ENCODE peak calls at places on chromosomes 13 and 19, in five cellular contexts. T is SK-N-SH, V is tibial artery, R is uterus, F is substantia nigra. S is an unnamed sample.

GRCh38 chr19:35006342-35006998 is 6.3 kb downstream of the GRAMD1A start:
- DNase-seq in T (no peak), V (no peak), R (no peak), F (no peak), S (no peak)

GRCh38 chr13:67069117-67069767 is 160.9 kb downstream of the PCDH9 start:
- DNase-seq in T (no peak), V (no peak), R (no peak), F (no peak), S (no peak)

GRCh38 chr19:33622809-33623511 is 1.2 kb downstream of the CHST8 start:
- DNase-seq in T (peak), V (no peak), R (no peak), F (no peak), S (no peak)

GRCh38 chr19:23351806-23352205 is 43.5 kb downstream of the ZNF91 start:
- DNase-seq in T (no peak), V (no peak), R (no peak), F (no peak), S (no peak)

GRCh38 chr19:11286312-11286974 is 9.5 kb upstream of the TSPAN16 start:
- DNase-seq in T (no peak), V (peak), R (no peak), F (no peak), S (no peak)

GRCh38 chr13:97310809-97311436 is 88.8 kb downstream of the MBNL2 start:
- DNase-seq in T (peak), V (no peak), R (no peak), F (no peak), S (no peak)

GRCh38 chr13:55410398-55411330 is 1730.1 kb upstream of the PRR20A start:
- DNase-seq in T (no peak), V (no peak), R (no peak), F (no peak), S (no peak)

GRCh38 chr13:54637377-54637776 is 1608.8 kb downstream of the OLFM4 start:
- DNase-seq in T (no peak), V (no peak), R (no peak), F (no peak), S (no peak)

GRCh38 chr13:96473463-96474157 is 383.7 kb downstream of the HS6ST3 start:
- DNase-seq in T (no peak), V (no peak), R (no peak), F (no peak), S (peak)

GRCh38 chr13:73532582-73532981 is 473.8 kb downstream of the KLF5 start:
- DNase-seq in T (no peak), V (no peak), R (no peak), F (no peak), S (no peak)

GRCh38 chr19:2363419-2363818 is 3.4 kb downstream of the TMPRSS9 start:
- DNase-seq in T (peak), V (no peak), R (no peak), F (no peak), S (no peak)

GRCh38 chr19:11560404-11560988 is 1.5 kb upstream of the ELOF1 start:
- DNase-seq in T (peak), V (no peak), R (no peak), F (peak), S (no peak)

GRCh38 chr13:90999401-90999800 is 348.1 kb upstream of the MIR17HG start:
- DNase-seq in T (no peak), V (no peak), R (no peak), F (no peak), S (no peak)

GRCh38 chr13:40153516-40153915 is 498.1 kb downstream of the COG6 start:
- DNase-seq in T (no peak), V (peak), R (no peak), F (no peak), S (no peak)

GRCh38 chr13:30743319-30744055 is 8.1 kb downstream of the ALOX5AP start:
- DNase-seq in T (no peak), V (peak), R (peak), F (no peak), S (no peak)

GRCh38 chr13:26498524-26499208 is 58.8 kb upstream of the WASF3 start:
- DNase-seq in T (no peak), V (no peak), R (no peak), F (no peak), S (no peak)

GRCh38 chr19:55348317-55349034 is 6.0 kb downstream of the COX6B2 start:
- DNase-seq in T (no peak), V (no peak), R (no peak), F (no peak), S (no peak)

GRCh38 chr13:106591299-106591698 is 23.4 kb upstream of the ARGLU1 start:
- DNase-seq in T (no peak), V (no peak), R (no peak), F (no peak), S (no peak)

GRCh38 chr13:73849292-73849691 is 284.9 kb downstream of the KLF12 start:
- DNase-seq in T (no peak), V (no peak), R (no peak), F (no peak), S (no peak)

GRCh38 chr19:18735752-18736151 is 52.3 kb downstream of the CRTC1 start:
- DNase-seq in T (no peak), V (no peak), R (no peak), F (peak), S (no peak)

GRCh38 chr13:94272038-94272437 is 207.4 kb downstream of the DCT start:
- DNase-seq in T (no peak), V (no peak), R (no peak), F (no peak), S (no peak)

GRCh38 chr19:35556846-35557538 is 6.5 kb downstream of the ATP4A start:
- DNase-seq in T (no peak), V (no peak), R (no peak), F (no peak), S (no peak)

GRCh38 chr19:50835103-50835784 is 1.9 kb upstream of the KLK15 start:
- DNase-seq in T (peak), V (no peak), R (no peak), F (no peak), S (no peak)

GRCh38 chr13:24135674-24136300 is 24.7 kb upstream of the SPATA13 start:
- DNase-seq in T (no peak), V (no peak), R (no peak), F (no peak), S (no peak)

GRCh38 chr13:48320906-48321510 is 17.5 kb downstream of the RB1 start:
- DNase-seq in T (no peak), V (no peak), R (no peak), F (no peak), S (no peak)

GRCh38 chr19:18869781-18870530 is 26.0 kb downstream of the CERS1 start:
- DNase-seq in T (no peak), V (no peak), R (no peak), F (no peak), S (no peak)

GRCh38 chr19:48745208-48745995 is 1.3 kb downstream of the IZUMO1 start:
- DNase-seq in T (peak), V (peak), R (peak), F (peak), S (peak)

GRCh38 chr13:77036294-77036693 is 9.3 kb upstream of the FBXL3 start:
- DNase-seq in T (no peak), V (no peak), R (no peak), F (no peak), S (no peak)

GRCh38 chr13:39036212-39036611 is 1.7 kb downstream of the PROSER1 start:
- DNase-seq in T (no peak), V (no peak), R (no peak), F (no peak), S (no peak)

GRCh38 chr13:24116103-24116502 is 44.4 kb upstream of the SPATA13 start:
- DNase-seq in T (no peak), V (no peak), R (no peak), F (no peak), S (no peak)

GRCh38 chr13:94617389-94618000 is 15.8 kb downstream of the GPR180 start:
- DNase-seq in T (peak), V (no peak), R (no peak), F (no peak), S (no peak)

GRCh38 chr13:110232146-110232545 is 74.8 kb downstream of the COL4A1 start:
- DNase-seq in T (no peak), V (no peak), R (no peak), F (no peak), S (no peak)

DNA sequence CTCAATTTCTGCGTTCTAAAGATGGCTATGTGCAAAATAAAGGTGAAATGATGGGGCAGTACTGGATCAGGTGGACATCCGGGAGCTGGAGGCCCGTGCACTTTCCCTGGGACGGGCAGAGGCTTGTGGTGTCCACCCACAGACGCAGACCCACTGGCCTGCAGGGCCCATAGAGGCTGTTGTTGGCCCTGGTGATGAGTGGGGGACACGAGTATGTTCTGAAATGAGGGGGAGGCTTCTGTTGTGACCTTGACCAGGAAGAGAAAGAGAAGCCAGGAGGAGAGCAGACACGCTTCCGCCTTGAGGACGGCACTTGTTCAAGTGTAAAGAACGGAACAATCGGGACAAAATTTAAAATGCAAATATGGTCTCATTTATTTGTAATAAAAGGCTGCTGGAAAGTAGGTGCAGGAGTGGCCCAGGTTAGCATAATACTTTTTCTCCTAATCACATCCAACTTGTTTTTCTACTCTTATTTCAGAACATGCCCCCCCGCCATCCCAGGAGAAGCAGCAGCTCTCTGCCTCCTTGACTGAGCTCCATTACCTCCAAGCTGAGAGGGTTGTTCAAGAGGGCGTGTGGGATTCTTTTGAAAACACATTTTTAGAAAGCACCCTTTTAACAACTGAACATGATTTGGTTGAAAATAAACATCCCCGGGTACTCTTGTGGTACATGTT is 27.1 kb downstream of the ATP11A start:
- DNase-seq in T (no peak), V (no peak), R (no peak), F (no peak), S (no peak)
- H3K27ac ChIP-seq in T (no peak), V (no peak), R (no peak), F (no peak), S (no peak)

GRCh38 chr19:12939908-12940533 is 1.6 kb downstream of the CALR start:
- DNase-seq in T (no peak), V (no peak), R (no peak), F (no peak), S (no peak)

GRCh38 chr19:12940897-12941296 is 2.5 kb downstream of the CALR start:
- DNase-seq in T (no peak), V (no peak), R (no peak), F (no peak), S (no peak)

GRCh38 chr19:12938054-12938535 is 314 bp upstream of the CALR start:
- DNase-seq in T (peak), V (peak), R (peak), F (peak), S (peak)

GRCh38 chr19:12938536-12939291 is at the start of gene CALR:
- DNase-seq in T (no peak), V (no peak), R (no peak), F (no peak), S (no peak)

GRCh38 chr19:12939292-12939606 is 840 bp downstream of the CALR start:
- DNase-seq in T (no peak), V (no peak), R (no peak), F (no peak), S (no peak)
- H3K27ac ChIP-seq in T (peak), V (peak), R (peak), F (peak), S (peak)

GRCh38 chr19:4715529-4716221 is 8.0 kb downstream of the DPP9 start:
- DNase-seq in T (peak), V (peak), R (no peak), F (no peak), S (no peak)
- H3K27ac ChIP-seq in T (no peak), V (no peak), R (no peak), F (no peak), S (no peak)

DNA sequence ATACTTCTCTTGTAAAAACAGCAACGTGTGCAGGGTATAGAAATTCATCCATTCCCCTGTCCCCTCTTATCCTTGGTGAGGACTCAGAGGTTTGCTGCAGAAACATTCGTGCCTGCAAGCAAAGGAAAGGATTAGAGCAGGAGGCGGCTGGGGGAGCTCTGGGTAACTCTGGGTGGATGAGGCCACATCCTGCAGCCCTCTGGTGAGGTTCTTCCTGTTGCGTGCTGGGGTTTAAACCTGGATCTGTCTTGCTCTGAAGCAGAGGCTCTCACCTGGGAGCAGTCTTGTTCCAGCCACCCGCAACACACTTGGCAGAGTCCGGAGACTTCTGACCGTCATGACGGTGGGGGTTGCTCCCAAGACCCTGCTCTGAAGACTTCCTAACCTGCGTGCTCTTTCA is 69.2 kb downstream of the ATP11A start:
- DNase-seq in T (no peak), V (no peak), R (no peak), F (no peak), S (no peak)
- H3K27ac ChIP-seq in T (no peak), V (no peak), R (no peak), F (no peak), S (no peak)